ENCODE peak calls at places on chromosome 1, in five cellular contexts. One of them, this sample, is unnamed.

GRCh38 chr1:208431721-208432120 is 187.5 kb upstream of the PLXNA2 start:
- DNase-seq in HCT116: no peak
- DNase-seq in DND-41: no peak
- DNase-seq in neural progenitor cell: no peak
- DNase-seq in mesendoderm: no peak
- DNase-seq in this sample: no peak

GRCh38 chr1:33583567-33583966 is 111.1 kb downstream of the ZSCAN20 start:
- DNase-seq in HCT116: no peak
- DNase-seq in DND-41: no peak
- DNase-seq in neural progenitor cell: no peak
- DNase-seq in mesendoderm: no peak
- DNase-seq in this sample: no peak

GRCh38 chr1:201766117-201766863 is 62.7 kb upstream of the IPO9 start:
- DNase-seq in HCT116: no peak
- DNase-seq in DND-41: no peak
- DNase-seq in neural progenitor cell: no peak
- DNase-seq in mesendoderm: no peak
- DNase-seq in this sample: no peak

GRCh38 chr1:10696977-10697376 is 99.5 kb downstream of the CASZ1 start:
- DNase-seq in HCT116: no peak
- DNase-seq in DND-41: no peak
- DNase-seq in neural progenitor cell: no peak
- DNase-seq in mesendoderm: no peak
- DNase-seq in this sample: no peak

GRCh38 chr1:67834246-67834877 is 1.1 kb upstream of the GNG12 start:
- DNase-seq in HCT116: no peak
- DNase-seq in DND-41: peak; percentile 20
- DNase-seq in neural progenitor cell: no peak
- DNase-seq in mesendoderm: no peak
- DNase-seq in this sample: no peak

GRCh38 chr1:36458910-36459309 is 5.3 kb downstream of the MRPS15 start:
- DNase-seq in HCT116: no peak
- DNase-seq in DND-41: no peak
- DNase-seq in neural progenitor cell: no peak
- DNase-seq in mesendoderm: no peak
- DNase-seq in this sample: no peak

GRCh38 chr1:9443913-9444445 is 95.3 kb upstream of the SLC25A33 start:
- DNase-seq in HCT116: no peak
- DNase-seq in DND-41: no peak
- DNase-seq in neural progenitor cell: no peak
- DNase-seq in mesendoderm: no peak
- DNase-seq in this sample: peak; percentile 83

GRCh38 chr1:174135200-174135599 is 24.1 kb upstream of the RABGAP1L start:
- DNase-seq in HCT116: no peak
- DNase-seq in DND-41: no peak
- DNase-seq in neural progenitor cell: no peak
- DNase-seq in mesendoderm: no peak
- DNase-seq in this sample: no peak

GRCh38 chr1:155648207-155649147 is 38.5 kb downstream of the MSTO1 start:
- DNase-seq in HCT116: peak; percentile 60
- DNase-seq in DND-41: no peak
- DNase-seq in neural progenitor cell: peak; percentile 78
- DNase-seq in mesendoderm: peak; percentile 85
- DNase-seq in this sample: peak; percentile 80

GRCh38 chr1:228514421-228514820 is 27.2 kb downstream of the RNF187 start:
- DNase-seq in HCT116: no peak
- DNase-seq in DND-41: no peak
- DNase-seq in neural progenitor cell: no peak
- DNase-seq in mesendoderm: no peak
- DNase-seq in this sample: no peak

GRCh38 chr1:59063501-59063900 is 233.4 kb upstream of the FGGY start:
- DNase-seq in HCT116: no peak
- DNase-seq in DND-41: peak; percentile 36
- DNase-seq in neural progenitor cell: peak; percentile 62
- DNase-seq in mesendoderm: no peak
- DNase-seq in this sample: no peak

GRCh38 chr1:246647113-246647512 is 77.1 kb upstream of the SCCPDH start:
- DNase-seq in HCT116: no peak
- DNase-seq in DND-41: no peak
- DNase-seq in neural progenitor cell: peak; percentile 77
- DNase-seq in mesendoderm: peak; percentile 92
- DNase-seq in this sample: peak; percentile 62

GRCh38 chr1:3530086-3530930 is 75.8 kb downstream of the ARHGEF16 start:
- DNase-seq in HCT116: no peak
- DNase-seq in DND-41: no peak
- DNase-seq in neural progenitor cell: peak; percentile 36
- DNase-seq in mesendoderm: peak; percentile 48
- DNase-seq in this sample: peak; percentile 56

GRCh38 chr1:83693409-83694126 is 305.4 kb downstream of the TTLL7 start:
- DNase-seq in HCT116: no peak
- DNase-seq in DND-41: no peak
- DNase-seq in neural progenitor cell: peak; percentile 77
- DNase-seq in mesendoderm: peak; percentile 77
- DNase-seq in this sample: peak; percentile 18

GRCh38 chr1:204335533-204335932 is 24.2 kb downstream of the PLEKHA6 start:
- DNase-seq in HCT116: no peak
- DNase-seq in DND-41: no peak
- DNase-seq in neural progenitor cell: no peak
- DNase-seq in mesendoderm: no peak
- DNase-seq in this sample: no peak

GRCh38 chr1:204335085-204335484 is 24.6 kb downstream of the PLEKHA6 start:
- DNase-seq in HCT116: no peak
- DNase-seq in DND-41: no peak
- DNase-seq in neural progenitor cell: no peak
- DNase-seq in mesendoderm: peak; percentile 56
- DNase-seq in this sample: no peak

GRCh38 chr1:204337583-204337982 is 22.1 kb downstream of the PLEKHA6 start:
- DNase-seq in HCT116: no peak
- DNase-seq in DND-41: no peak
- DNase-seq in neural progenitor cell: no peak
- DNase-seq in mesendoderm: no peak
- DNase-seq in this sample: no peak

GRCh38 chr1:204337047-204337446 is 22.7 kb downstream of the PLEKHA6 start:
- DNase-seq in HCT116: no peak
- DNase-seq in DND-41: no peak
- DNase-seq in neural progenitor cell: no peak
- DNase-seq in mesendoderm: no peak
- DNase-seq in this sample: no peak

DNA sequence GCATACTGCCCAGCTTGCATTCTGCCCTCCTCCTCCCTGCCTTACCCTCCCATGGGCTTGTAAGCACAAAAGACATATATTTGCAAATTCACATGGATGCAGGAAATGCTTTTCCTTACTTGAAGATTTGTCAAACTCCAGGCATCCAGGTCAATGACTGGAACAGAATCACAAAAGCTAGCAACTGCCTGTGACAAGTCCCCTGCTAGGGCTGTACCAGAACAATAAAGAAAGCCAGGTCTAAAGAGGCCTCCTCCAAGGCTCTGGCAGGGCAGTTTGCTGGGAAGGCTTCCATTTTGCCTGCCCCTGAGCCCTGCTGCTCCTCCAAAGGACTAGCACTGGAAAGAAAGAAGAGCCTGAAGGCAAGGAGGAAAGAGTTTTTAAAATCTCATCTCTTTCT is 23.1 kb downstream of the PLEKHA6 start:
- DNase-seq in HCT116: no peak
- DNase-seq in DND-41: no peak
- DNase-seq in neural progenitor cell: no peak
- DNase-seq in mesendoderm: no peak
- DNase-seq in this sample: no peak
- H3K4me1 ChIP-seq in HCT116: no peaks in the 10 kb centered on the region
- H3K4me1 ChIP-seq in DND-41: no peaks in the 10 kb centered on the region
- H3K4me1 ChIP-seq in neural progenitor cell: peaks cover 62% of the 10 kb centered on the region
- H3K4me1 ChIP-seq in mesendoderm: peaks cover 8% of the 10 kb centered on the region
- H3K4me1 ChIP-seq in this sample: peaks cover 54% of the 10 kb centered on the region

GRCh38 chr1:21919520-21919919 is 17.6 kb downstream of the HSPG2 start:
- DNase-seq in HCT116: no peak
- DNase-seq in DND-41: no peak
- DNase-seq in neural progenitor cell: no peak
- DNase-seq in mesendoderm: no peak
- DNase-seq in this sample: no peak
- H3K4me2 ChIP-seq in HCT116: peak overlapping the region; percentile 38
- H3K4me2 ChIP-seq in DND-41: no peak overlapping the region
- H3K4me2 ChIP-seq in neural progenitor cell: no peak overlapping the region
- H3K4me2 ChIP-seq in mesendoderm: no peak overlapping the region
- H3K4me2 ChIP-seq in this sample: no peak overlapping the region

DNA sequence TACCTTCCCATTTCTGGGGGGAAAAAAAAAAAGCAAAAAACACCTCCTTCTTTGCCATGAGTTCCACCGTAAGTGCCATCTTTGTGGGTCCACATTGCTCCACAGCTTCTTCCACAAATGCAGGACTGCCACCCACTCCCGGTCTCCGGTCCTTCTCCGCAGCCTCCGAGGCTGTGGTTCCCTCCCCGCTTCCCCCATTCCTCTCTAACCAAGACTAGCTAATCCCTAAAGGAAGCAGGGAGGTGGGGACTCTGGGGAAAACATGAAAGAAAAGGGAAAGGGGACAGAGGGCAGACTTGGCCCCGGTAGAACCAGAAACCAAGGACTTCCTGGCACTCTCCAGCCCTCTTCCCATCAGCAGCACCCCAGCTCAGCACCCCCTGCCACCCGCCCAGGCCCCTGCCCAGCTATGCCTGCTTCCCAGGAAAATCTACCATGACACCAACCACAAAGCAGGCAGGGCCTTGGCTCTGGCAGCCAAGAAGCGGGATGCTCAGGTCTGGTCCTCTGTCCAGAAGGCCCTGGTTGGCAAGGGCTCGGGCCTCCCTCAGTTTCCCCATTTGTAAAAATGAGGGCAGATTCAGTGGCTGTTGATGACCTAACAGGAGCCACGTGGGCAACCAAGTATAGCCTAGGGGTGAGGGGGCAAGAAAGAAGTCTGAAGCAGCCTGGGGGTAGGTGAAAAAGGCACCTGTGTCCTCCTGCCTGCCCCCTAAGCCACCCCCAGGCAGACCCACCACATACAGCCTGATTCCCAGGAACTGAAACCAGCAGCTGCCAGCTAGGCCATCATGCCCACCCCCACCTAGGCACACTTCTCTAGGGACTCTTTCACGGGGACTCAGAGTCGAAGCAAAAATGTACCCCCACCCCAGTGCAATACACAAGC is 2.5 kb downstream of the EPHA2 start:
- DNase-seq in HCT116: no peak
- DNase-seq in DND-41: no peak
- DNase-seq in neural progenitor cell: peak; percentile 75
- DNase-seq in mesendoderm: no peak
- DNase-seq in this sample: no peak
- H3K4me1 ChIP-seq in HCT116: peaks cover 68% of the 10 kb centered on the region
- H3K4me1 ChIP-seq in DND-41: peaks cover 16% of the 10 kb centered on the region
- H3K4me1 ChIP-seq in neural progenitor cell: peaks cover 52% of the 10 kb centered on the region
- H3K4me1 ChIP-seq in mesendoderm: peaks cover 24% of the 10 kb centered on the region
- H3K4me1 ChIP-seq in this sample: peaks cover 50% of the 10 kb centered on the region

GRCh38 chr1:31415658-31416057 is 2.6 kb downstream of the SERINC2 start:
- DNase-seq in HCT116: no peak
- DNase-seq in DND-41: no peak
- DNase-seq in neural progenitor cell: no peak
- DNase-seq in mesendoderm: no peak
- DNase-seq in this sample: no peak
- H3K4me2 ChIP-seq in HCT116: peak overlapping the region; percentile 97
- H3K4me2 ChIP-seq in DND-41: no peak overlapping the region
- H3K4me2 ChIP-seq in neural progenitor cell: peak overlapping the region; percentile 78
- H3K4me2 ChIP-seq in mesendoderm: no peak overlapping the region
- H3K4me2 ChIP-seq in this sample: peak overlapping the region; percentile 96

This sample was measured in hepatocyte.